ENCODE peak calls at places on chromosome 5, in five cellular contexts. One of them, this sample, is unnamed.

GRCh38 chr5:111781200-111781599 is 24.2 kb upstream of the NREP start:
- DNase-seq in Peyer's patch: no peak
- DNase-seq in choroid plexus epithelial cell: peak
- DNase-seq in AG10803: peak
- DNase-seq in cardiac muscle cell: peak
- DNase-seq in this sample: peak

GRCh38 chr5:119274767-119275130 is 81.1 kb upstream of the TNFAIP8 start:
- DNase-seq in cardiac muscle cell: peak
- DNase-seq in AG10803: peak
- DNase-seq in choroid plexus epithelial cell: peak
- DNase-seq in Peyer's patch: no peak
- DNase-seq in this sample: no peak

GRCh38 chr5:11684607-11685006 is 219.6 kb downstream of the CTNND2 start:
- DNase-seq in Peyer's patch: no peak
- DNase-seq in AG10803: no peak
- DNase-seq in cardiac muscle cell: no peak
- DNase-seq in choroid plexus epithelial cell: no peak
- DNase-seq in this sample: no peak

GRCh38 chr5:179232091-179232490 is 113.2 kb downstream of the ADAMTS2 start:
- DNase-seq in cardiac muscle cell: no peak
- DNase-seq in AG10803: no peak
- DNase-seq in choroid plexus epithelial cell: no peak
- DNase-seq in Peyer's patch: peak
- DNase-seq in this sample: no peak

GRCh38 chr5:75368391-75368790 is 31.4 kb downstream of the HMGCR start:
- DNase-seq in cardiac muscle cell: peak
- DNase-seq in AG10803: no peak
- DNase-seq in choroid plexus epithelial cell: peak
- DNase-seq in Peyer's patch: no peak
- DNase-seq in this sample: no peak

GRCh38 chr5:178483620-178484019 is 106.6 kb downstream of the COL23A1 start:
- DNase-seq in Peyer's patch: no peak
- DNase-seq in AG10803: peak
- DNase-seq in cardiac muscle cell: no peak
- DNase-seq in choroid plexus epithelial cell: no peak
- DNase-seq in this sample: peak

GRCh38 chr5:136174021-136174659 is 18.8 kb downstream of the SMIM32 start:
- DNase-seq in cardiac muscle cell: peak
- DNase-seq in Peyer's patch: no peak
- DNase-seq in AG10803: peak
- DNase-seq in choroid plexus epithelial cell: peak
- DNase-seq in this sample: no peak

GRCh38 chr5:159003045-159004030 is 96.4 kb downstream of the EBF1 start:
- DNase-seq in AG10803: peak
- DNase-seq in choroid plexus epithelial cell: peak
- DNase-seq in Peyer's patch: no peak
- DNase-seq in cardiac muscle cell: no peak
- DNase-seq in this sample: no peak

GRCh38 chr5:80707645-80708044 is 52.9 kb upstream of the DHFR start:
- DNase-seq in Peyer's patch: no peak
- DNase-seq in AG10803: peak
- DNase-seq in choroid plexus epithelial cell: peak
- DNase-seq in cardiac muscle cell: no peak
- DNase-seq in this sample: no peak

GRCh38 chr5:176133877-176134276 is 104.3 kb upstream of the SIMC1 start:
- DNase-seq in choroid plexus epithelial cell: no peak
- DNase-seq in AG10803: no peak
- DNase-seq in Peyer's patch: no peak
- DNase-seq in cardiac muscle cell: no peak
- DNase-seq in this sample: no peak

GRCh38 chr5:36414869-36415282 is 113.2 kb upstream of the RANBP3L start:
- DNase-seq in AG10803: peak
- DNase-seq in cardiac muscle cell: peak
- DNase-seq in Peyer's patch: no peak
- DNase-seq in choroid plexus epithelial cell: peak
- DNase-seq in this sample: no peak

GRCh38 chr5:1536298-1537165 is 12.8 kb upstream of the LPCAT1 start:
- DNase-seq in Peyer's patch: peak
- DNase-seq in cardiac muscle cell: peak
- DNase-seq in choroid plexus epithelial cell: peak
- DNase-seq in AG10803: peak
- DNase-seq in this sample: peak

GRCh38 chr5:58114324-58114723 is 345.6 kb downstream of the PLK2 start:
- DNase-seq in AG10803: peak
- DNase-seq in choroid plexus epithelial cell: peak
- DNase-seq in Peyer's patch: no peak
- DNase-seq in cardiac muscle cell: peak
- DNase-seq in this sample: no peak

GRCh38 chr5:97658116-97658900 is 475.3 kb upstream of the RIOK2 start:
- DNase-seq in AG10803: peak
- DNase-seq in cardiac muscle cell: peak
- DNase-seq in Peyer's patch: no peak
- DNase-seq in choroid plexus epithelial cell: no peak
- DNase-seq in this sample: no peak

GRCh38 chr5:6355294-6355693 is 23.1 kb downstream of the MED10 start:
- DNase-seq in choroid plexus epithelial cell: no peak
- DNase-seq in cardiac muscle cell: no peak
- DNase-seq in Peyer's patch: no peak
- DNase-seq in AG10803: no peak
- DNase-seq in this sample: no peak

GRCh38 chr5:107743357-107744000 is 72.7 kb upstream of the EFNA5 start:
- DNase-seq in choroid plexus epithelial cell: peak
- DNase-seq in Peyer's patch: no peak
- DNase-seq in AG10803: peak
- DNase-seq in cardiac muscle cell: no peak
- DNase-seq in this sample: no peak

GRCh38 chr5:172857982-172858381 is 23.9 kb downstream of the ERGIC1 start:
- DNase-seq in AG10803: no peak
- DNase-seq in Peyer's patch: no peak
- DNase-seq in choroid plexus epithelial cell: no peak
- DNase-seq in cardiac muscle cell: no peak
- DNase-seq in this sample: no peak

GRCh38 chr5:133839721-133840120 is 128.7 kb downstream of the C5orf15 start:
- DNase-seq in AG10803: no peak
- DNase-seq in choroid plexus epithelial cell: no peak
- DNase-seq in Peyer's patch: no peak
- DNase-seq in cardiac muscle cell: no peak
- DNase-seq in this sample: no peak

GRCh38 chr5:95392593-95393182 is 1.5 kb downstream of the FAM81B start:
- DNase-seq in choroid plexus epithelial cell: peak
- DNase-seq in cardiac muscle cell: peak
- DNase-seq in Peyer's patch: no peak
- DNase-seq in AG10803: peak
- DNase-seq in this sample: no peak

GRCh38 chr5:170151105-170151831 is 45.6 kb downstream of the FOXI1 start:
- DNase-seq in cardiac muscle cell: peak
- DNase-seq in Peyer's patch: no peak
- DNase-seq in choroid plexus epithelial cell: peak
- DNase-seq in AG10803: peak
- DNase-seq in this sample: no peak

GRCh38 chr5:1831677-1832313 is 30.6 kb downstream of the NDUFS6 start:
- DNase-seq in AG10803: no peak
- DNase-seq in cardiac muscle cell: no peak
- DNase-seq in Peyer's patch: peak
- DNase-seq in choroid plexus epithelial cell: no peak
- DNase-seq in this sample: no peak

GRCh38 chr5:157549954-157550549 is 25.5 kb downstream of the ADAM19 start:
- DNase-seq in choroid plexus epithelial cell: no peak
- DNase-seq in cardiac muscle cell: no peak
- DNase-seq in Peyer's patch: no peak
- DNase-seq in AG10803: no peak
- DNase-seq in this sample: no peak

GRCh38 chr5:7364226-7364875 is 31.6 kb upstream of the ADCY2 start:
- DNase-seq in choroid plexus epithelial cell: no peak
- DNase-seq in cardiac muscle cell: no peak
- DNase-seq in AG10803: no peak
- DNase-seq in Peyer's patch: no peak
- DNase-seq in this sample: no peak

GRCh38 chr5:176916337-176916736 is 17.2 kb upstream of the HK3 start:
- DNase-seq in AG10803: no peak
- DNase-seq in Peyer's patch: no peak
- DNase-seq in cardiac muscle cell: no peak
- DNase-seq in choroid plexus epithelial cell: no peak
- DNase-seq in this sample: no peak

GRCh38 chr5:55847837-55848236 is 3.3 kb upstream of the IL31RA start:
- DNase-seq in Peyer's patch: no peak
- DNase-seq in cardiac muscle cell: peak
- DNase-seq in AG10803: peak
- DNase-seq in choroid plexus epithelial cell: peak
- DNase-seq in this sample: no peak

GRCh38 chr5:80082731-80083114 is 47.6 kb downstream of the THBS4 start:
- DNase-seq in Peyer's patch: peak
- DNase-seq in choroid plexus epithelial cell: peak
- DNase-seq in cardiac muscle cell: peak
- DNase-seq in AG10803: peak
- DNase-seq in this sample: no peak

GRCh38 chr5:107542831-107543231 is 127.9 kb downstream of the EFNA5 start:
- DNase-seq in AG10803: peak
- DNase-seq in cardiac muscle cell: peak
- DNase-seq in choroid plexus epithelial cell: peak
- DNase-seq in Peyer's patch: peak
- DNase-seq in this sample: peak

GRCh38 chr5:157624144-157624543 is 28.1 kb downstream of the SOX30 start:
- DNase-seq in AG10803: no peak
- DNase-seq in choroid plexus epithelial cell: no peak
- DNase-seq in cardiac muscle cell: no peak
- DNase-seq in Peyer's patch: no peak
- DNase-seq in this sample: no peak

GRCh38 chr5:172504736-172505402 is 50.5 kb upstream of the SH3PXD2B start:
- DNase-seq in choroid plexus epithelial cell: no peak
- DNase-seq in cardiac muscle cell: peak
- DNase-seq in AG10803: no peak
- DNase-seq in Peyer's patch: peak
- DNase-seq in this sample: no peak

GRCh38 chr5:40071870-40072269 is 607.8 kb upstream of the PTGER4 start:
- DNase-seq in Peyer's patch: no peak
- DNase-seq in choroid plexus epithelial cell: peak
- DNase-seq in cardiac muscle cell: no peak
- DNase-seq in AG10803: peak
- DNase-seq in this sample: no peak

GRCh38 chr5:5141625-5142527 is 1.7 kb downstream of the ADAMTS16 start:
- DNase-seq in cardiac muscle cell: peak
- DNase-seq in choroid plexus epithelial cell: peak
- DNase-seq in Peyer's patch: no peak
- DNase-seq in AG10803: peak
- DNase-seq in this sample: no peak

GRCh38 chr5:5145651-5146529 is 5.8 kb downstream of the ADAMTS16 start:
- DNase-seq in Peyer's patch: no peak
- DNase-seq in cardiac muscle cell: peak
- DNase-seq in AG10803: peak
- DNase-seq in choroid plexus epithelial cell: peak
- DNase-seq in this sample: no peak

GRCh38 chr5:5141011-5141599 is 975 bp downstream of the ADAMTS16 start:
- DNase-seq in cardiac muscle cell: no peak
- DNase-seq in Peyer's patch: no peak
- DNase-seq in choroid plexus epithelial cell: no peak
- DNase-seq in AG10803: no peak
- DNase-seq in this sample: no peak

GRCh38 chr5:5146530-5147160 is 6.5 kb downstream of the ADAMTS16 start:
- DNase-seq in AG10803: no peak
- DNase-seq in Peyer's patch: no peak
- DNase-seq in choroid plexus epithelial cell: peak
- DNase-seq in cardiac muscle cell: peak
- DNase-seq in this sample: no peak

DNA sequence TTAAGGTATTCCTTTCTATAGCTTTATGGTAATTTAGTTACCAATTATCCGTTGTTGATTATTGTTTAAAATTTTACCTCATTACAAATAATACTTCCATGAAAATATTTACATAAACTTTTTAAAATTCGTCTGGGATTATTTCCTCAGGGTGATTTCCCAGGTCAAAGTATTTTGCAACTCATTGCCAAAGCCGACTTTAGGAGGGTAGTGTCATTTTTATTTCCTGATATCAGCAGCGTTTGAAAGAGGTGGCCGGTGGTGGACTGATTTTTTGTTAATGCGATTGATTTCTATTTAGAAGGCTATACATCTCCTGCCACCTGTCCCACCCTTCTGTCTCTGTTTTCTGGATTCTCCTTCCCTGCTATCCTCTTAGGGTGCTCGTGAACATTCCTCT is 4.3 kb downstream of the ADAMTS16 start:
- DNase-seq in choroid plexus epithelial cell: no peak
- DNase-seq in Peyer's patch: no peak
- DNase-seq in AG10803: no peak
- DNase-seq in cardiac muscle cell: no peak
- DNase-seq in this sample: no peak
- TF ChIP-seq CTCF in choroid plexus epithelial cell: no peak
- TF ChIP-seq CTCF in Peyer's patch: no peak
- TF ChIP-seq CTCF in AG10803: no peak
- TF ChIP-seq CTCF in cardiac muscle cell: no peak
- TF ChIP-seq CTCF in this sample: no peak

GRCh38 chr5:73985145-73985544 is 359.1 kb downstream of the ARHGEF28 start:
- DNase-seq in cardiac muscle cell: peak
- DNase-seq in AG10803: peak
- DNase-seq in choroid plexus epithelial cell: peak
- DNase-seq in Peyer's patch: no peak
- DNase-seq in this sample: no peak
- TF ChIP-seq CTCF in cardiac muscle cell: peak
- TF ChIP-seq CTCF in AG10803: peak
- TF ChIP-seq CTCF in choroid plexus epithelial cell: peak
- TF ChIP-seq CTCF in Peyer's patch: peak
- TF ChIP-seq CTCF in this sample: peak

DNA sequence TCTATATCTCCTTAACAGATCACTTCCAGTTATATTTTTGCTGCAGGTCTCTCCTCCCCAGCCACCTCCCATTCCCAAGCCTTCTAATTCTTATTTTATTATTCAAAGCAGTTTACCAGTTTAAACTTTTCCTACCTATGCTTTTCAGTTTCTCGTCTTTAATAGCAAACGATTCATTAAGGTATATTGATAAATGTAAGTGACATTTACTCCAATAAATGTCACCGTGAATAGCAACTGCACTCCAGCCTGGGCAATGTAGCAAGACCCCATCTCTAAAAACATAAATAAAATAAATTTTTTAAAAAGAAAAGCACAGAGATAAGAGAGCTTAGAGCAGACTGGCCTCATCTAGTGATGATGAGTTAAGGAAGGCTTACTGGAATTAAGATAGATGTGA is 42.6 kb downstream of the ARRDC3 start:
- DNase-seq in Peyer's patch: no peak
- DNase-seq in choroid plexus epithelial cell: no peak
- DNase-seq in AG10803: no peak
- DNase-seq in cardiac muscle cell: no peak
- DNase-seq in this sample: no peak
- TF ChIP-seq CTCF in Peyer's patch: no peak
- TF ChIP-seq CTCF in choroid plexus epithelial cell: no peak
- TF ChIP-seq CTCF in AG10803: no peak
- TF ChIP-seq CTCF in cardiac muscle cell: no peak
- TF ChIP-seq CTCF in this sample: no peak

GRCh38 chr5:76576468-76576867 is 46.7 kb downstream of the F2RL2 start:
- DNase-seq in AG10803: no peak
- DNase-seq in choroid plexus epithelial cell: no peak
- DNase-seq in Peyer's patch: no peak
- DNase-seq in cardiac muscle cell: no peak
- DNase-seq in this sample: no peak

GRCh38 chr5:76571595-76571994 is 51.6 kb downstream of the F2RL2 start:
- DNase-seq in cardiac muscle cell: no peak
- DNase-seq in choroid plexus epithelial cell: no peak
- DNase-seq in Peyer's patch: no peak
- DNase-seq in AG10803: no peak
- DNase-seq in this sample: no peak
- TF ChIP-seq CTCF in cardiac muscle cell: peak
- TF ChIP-seq CTCF in choroid plexus epithelial cell: no peak
- TF ChIP-seq CTCF in Peyer's patch: no peak
- TF ChIP-seq CTCF in AG10803: no peak
- TF ChIP-seq CTCF in this sample: no peak